ENCODE peak calls at places on chromosomes 7 and 10, in nine cellular contexts. One of them, this sample, is unnamed.

GRCh38 chr7:94571816-94572215 is 62.2 kb downstream of the CASD1 start:
- DNase-seq in CD8-positive, alpha-beta T cell: no peak
- DNase-seq in psoas muscle: no peak
- DNase-seq in body of pancreas: no peak
- DNase-seq in CD4-positive, CD25-positive, alpha-beta regulatory T cell: no peak
- DNase-seq in lung: no peak
- DNase-seq in sigmoid colon: no peak
- DNase-seq in heart left ventricle: no peak
- DNase-seq in upper lobe of right lung: no peak
- DNase-seq in this sample: no peak

GRCh38 chr10:69883256-69883655 is 81.5 kb downstream of the COL13A1 start:
- DNase-seq in CD8-positive, alpha-beta T cell: no peak
- DNase-seq in psoas muscle: no peak
- DNase-seq in body of pancreas: no peak
- DNase-seq in CD4-positive, CD25-positive, alpha-beta regulatory T cell: no peak
- DNase-seq in lung: no peak
- DNase-seq in sigmoid colon: no peak
- DNase-seq in heart left ventricle: no peak
- DNase-seq in upper lobe of right lung: no peak
- DNase-seq in this sample: peak; percentile 66

GRCh38 chr7:16644987-16645592 is 464 bp downstream of the ANKMY2 start:
- DNase-seq in CD8-positive, alpha-beta T cell: peak; percentile 7
- DNase-seq in psoas muscle: no peak
- DNase-seq in body of pancreas: peak; percentile 42
- DNase-seq in CD4-positive, CD25-positive, alpha-beta regulatory T cell: no peak
- DNase-seq in lung: peak; percentile 48
- DNase-seq in sigmoid colon: peak; percentile 71
- DNase-seq in heart left ventricle: peak; percentile 59
- DNase-seq in upper lobe of right lung: peak; percentile 77
- DNase-seq in this sample: peak; percentile 15

GRCh38 chr10:18104223-18104872 is 35.9 kb upstream of the CACNB2 start:
- DNase-seq in CD8-positive, alpha-beta T cell: peak; percentile 6
- DNase-seq in psoas muscle: peak; percentile 56
- DNase-seq in body of pancreas: peak; percentile 76
- DNase-seq in CD4-positive, CD25-positive, alpha-beta regulatory T cell: peak; percentile 11
- DNase-seq in lung: peak; percentile 35
- DNase-seq in sigmoid colon: no peak
- DNase-seq in heart left ventricle: peak; percentile 59
- DNase-seq in upper lobe of right lung: peak; percentile 68
- DNase-seq in this sample: peak; percentile 5

GRCh38 chr7:137953043-137953691 is 48.7 kb downstream of the CREB3L2 start:
- DNase-seq in CD8-positive, alpha-beta T cell: no peak
- DNase-seq in psoas muscle: no peak
- DNase-seq in body of pancreas: no peak
- DNase-seq in CD4-positive, CD25-positive, alpha-beta regulatory T cell: no peak
- DNase-seq in lung: no peak
- DNase-seq in sigmoid colon: no peak
- DNase-seq in heart left ventricle: no peak
- DNase-seq in upper lobe of right lung: no peak
- DNase-seq in this sample: no peak

GRCh38 chr7:143892527-143893300 is 9.3 kb downstream of the TCAF1 start:
- DNase-seq in CD8-positive, alpha-beta T cell: no peak
- DNase-seq in psoas muscle: no peak
- DNase-seq in body of pancreas: no peak
- DNase-seq in CD4-positive, CD25-positive, alpha-beta regulatory T cell: peak; percentile 27
- DNase-seq in lung: no peak
- DNase-seq in sigmoid colon: no peak
- DNase-seq in heart left ventricle: no peak
- DNase-seq in upper lobe of right lung: no peak
- DNase-seq in this sample: no peak

GRCh38 chr7:152090739-152091138 is 65.3 kb downstream of the GALNT11 start:
- DNase-seq in CD8-positive, alpha-beta T cell: no peak
- DNase-seq in psoas muscle: no peak
- DNase-seq in body of pancreas: no peak
- DNase-seq in CD4-positive, CD25-positive, alpha-beta regulatory T cell: no peak
- DNase-seq in lung: no peak
- DNase-seq in sigmoid colon: no peak
- DNase-seq in heart left ventricle: no peak
- DNase-seq in upper lobe of right lung: no peak
- DNase-seq in this sample: no peak

GRCh38 chr7:81430761-81431160 is 339.1 kb downstream of the HGF start:
- DNase-seq in CD8-positive, alpha-beta T cell: no peak
- DNase-seq in psoas muscle: no peak
- DNase-seq in body of pancreas: no peak
- DNase-seq in CD4-positive, CD25-positive, alpha-beta regulatory T cell: no peak
- DNase-seq in lung: no peak
- DNase-seq in sigmoid colon: no peak
- DNase-seq in heart left ventricle: no peak
- DNase-seq in upper lobe of right lung: no peak
- DNase-seq in this sample: no peak

GRCh38 chr7:4931932-4932331 is 27.1 kb downstream of the MMD2 start:
- DNase-seq in CD8-positive, alpha-beta T cell: no peak
- DNase-seq in psoas muscle: no peak
- DNase-seq in body of pancreas: peak; percentile 83
- DNase-seq in CD4-positive, CD25-positive, alpha-beta regulatory T cell: no peak
- DNase-seq in lung: no peak
- DNase-seq in sigmoid colon: peak; percentile 70
- DNase-seq in heart left ventricle: no peak
- DNase-seq in upper lobe of right lung: no peak
- DNase-seq in this sample: no peak

GRCh38 chr10:43208147-43209063 is 58.5 kb downstream of the RASGEF1A start:
- DNase-seq in CD8-positive, alpha-beta T cell: no peak
- DNase-seq in psoas muscle: peak; percentile 35
- DNase-seq in body of pancreas: peak; percentile 3
- DNase-seq in CD4-positive, CD25-positive, alpha-beta regulatory T cell: no peak
- DNase-seq in lung: no peak
- DNase-seq in sigmoid colon: peak; percentile 60
- DNase-seq in heart left ventricle: peak; percentile 17
- DNase-seq in upper lobe of right lung: peak; percentile 58
- DNase-seq in this sample: no peak

GRCh38 chr10:72274213-72274729 is 547 bp downstream of the DDIT4 start:
- DNase-seq in CD8-positive, alpha-beta T cell: peak; percentile 36
- DNase-seq in psoas muscle: no peak
- DNase-seq in body of pancreas: no peak
- DNase-seq in CD4-positive, CD25-positive, alpha-beta regulatory T cell: no peak
- DNase-seq in lung: no peak
- DNase-seq in sigmoid colon: no peak
- DNase-seq in heart left ventricle: peak; percentile 50
- DNase-seq in upper lobe of right lung: peak; percentile 74
- DNase-seq in this sample: peak; percentile 37

GRCh38 chr7:21169667-21170605 is 257.9 kb upstream of the SP4 start:
- DNase-seq in CD8-positive, alpha-beta T cell: no peak
- DNase-seq in psoas muscle: no peak
- DNase-seq in body of pancreas: no peak
- DNase-seq in CD4-positive, CD25-positive, alpha-beta regulatory T cell: no peak
- DNase-seq in lung: no peak
- DNase-seq in sigmoid colon: no peak
- DNase-seq in heart left ventricle: no peak
- DNase-seq in upper lobe of right lung: no peak
- DNase-seq in this sample: no peak

GRCh38 chr7:50449501-50449880 is 659 bp downstream of the FIGNL1 start:
- DNase-seq in CD8-positive, alpha-beta T cell: no peak
- DNase-seq in psoas muscle: no peak
- DNase-seq in body of pancreas: no peak
- DNase-seq in CD4-positive, CD25-positive, alpha-beta regulatory T cell: no peak
- DNase-seq in lung: no peak
- DNase-seq in sigmoid colon: no peak
- DNase-seq in heart left ventricle: no peak
- DNase-seq in upper lobe of right lung: no peak
- DNase-seq in this sample: no peak

GRCh38 chr7:50448823-50449222 is 1.3 kb downstream of the FIGNL1 start:
- DNase-seq in CD8-positive, alpha-beta T cell: no peak
- DNase-seq in psoas muscle: no peak
- DNase-seq in body of pancreas: no peak
- DNase-seq in CD4-positive, CD25-positive, alpha-beta regulatory T cell: no peak
- DNase-seq in lung: no peak
- DNase-seq in sigmoid colon: no peak
- DNase-seq in heart left ventricle: no peak
- DNase-seq in upper lobe of right lung: no peak
- DNase-seq in this sample: no peak

GRCh38 chr7:50446542-50446960 is 3.6 kb downstream of the FIGNL1 start:
- DNase-seq in CD8-positive, alpha-beta T cell: no peak
- DNase-seq in psoas muscle: no peak
- DNase-seq in body of pancreas: no peak
- DNase-seq in CD4-positive, CD25-positive, alpha-beta regulatory T cell: no peak
- DNase-seq in lung: peak; percentile 47
- DNase-seq in sigmoid colon: no peak
- DNase-seq in heart left ventricle: no peak
- DNase-seq in upper lobe of right lung: no peak
- DNase-seq in this sample: no peak

GRCh38 chr7:50449881-50450690 is at the start of gene FIGNL1:
- DNase-seq in CD8-positive, alpha-beta T cell: peak; percentile 74
- DNase-seq in psoas muscle: peak; percentile 89
- DNase-seq in body of pancreas: peak; percentile 81
- DNase-seq in CD4-positive, CD25-positive, alpha-beta regulatory T cell: peak; percentile 83
- DNase-seq in lung: peak; percentile 80
- DNase-seq in sigmoid colon: peak; percentile 83
- DNase-seq in heart left ventricle: peak; percentile 88
- DNase-seq in upper lobe of right lung: peak; percentile 93
- DNase-seq in this sample: peak; percentile 72

DNA sequence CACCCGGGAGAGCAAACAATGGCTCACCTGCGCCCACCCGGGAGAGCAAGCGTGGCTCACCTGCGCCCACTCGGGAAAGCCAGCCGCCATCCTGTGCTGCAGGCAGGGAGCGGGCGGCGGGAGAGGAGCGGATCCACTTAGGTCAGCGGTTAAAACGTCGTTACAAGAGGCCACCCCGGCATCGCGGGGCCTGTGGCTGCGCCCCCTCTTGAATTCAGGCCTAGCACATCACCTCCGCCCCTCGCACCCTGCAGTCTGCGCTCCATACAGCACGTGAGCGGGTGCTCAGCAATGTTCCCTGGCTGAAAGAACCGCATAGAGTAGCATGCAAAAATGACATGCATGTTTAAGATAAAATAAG is 521 bp upstream of the FIGNL1 start:
- DNase-seq in CD8-positive, alpha-beta T cell: peak; percentile 24
- DNase-seq in psoas muscle: peak; percentile 59
- DNase-seq in body of pancreas: peak; percentile 36
- DNase-seq in CD4-positive, CD25-positive, alpha-beta regulatory T cell: no peak
- DNase-seq in lung: no peak
- DNase-seq in sigmoid colon: no peak
- DNase-seq in heart left ventricle: peak; percentile 45
- DNase-seq in upper lobe of right lung: peak; percentile 70
- DNase-seq in this sample: no peak
- H3K27ac ChIP-seq in CD8-positive, alpha-beta T cell: peak overlapping the region; percentile 80
- H3K27ac ChIP-seq in psoas muscle: peak overlapping the region; percentile 70
- H3K27ac ChIP-seq in body of pancreas: peak overlapping the region; percentile 39
- H3K27ac ChIP-seq in CD4-positive, CD25-positive, alpha-beta regulatory T cell: peak overlapping the region; percentile 88
- H3K27ac ChIP-seq in lung: peak overlapping the region; percentile 38
- H3K27ac ChIP-seq in sigmoid colon: peak overlapping the region; percentile 79
- H3K27ac ChIP-seq in heart left ventricle: peak overlapping the region; percentile 70
- H3K27ac ChIP-seq in upper lobe of right lung: peak overlapping the region; percentile 79
- H3K27ac ChIP-seq in this sample: peak overlapping the region; percentile 81

GRCh38 chr10:124952123-124952522 is 10.2 kb downstream of the ZRANB1 start:
- DNase-seq in CD8-positive, alpha-beta T cell: no peak
- DNase-seq in psoas muscle: no peak
- DNase-seq in body of pancreas: no peak
- DNase-seq in CD4-positive, CD25-positive, alpha-beta regulatory T cell: no peak
- DNase-seq in lung: no peak
- DNase-seq in sigmoid colon: no peak
- DNase-seq in heart left ventricle: no peak
- DNase-seq in upper lobe of right lung: no peak
- DNase-seq in this sample: no peak
- H3K4me1 ChIP-seq in CD8-positive, alpha-beta T cell: no peaks in the 10 kb centered on the region
- H3K4me1 ChIP-seq in psoas muscle: peaks cover 66% of the 10 kb centered on the region
- H3K4me1 ChIP-seq in body of pancreas: peaks cover 31% of the 10 kb centered on the region
- H3K4me1 ChIP-seq in CD4-positive, CD25-positive, alpha-beta regulatory T cell: peaks cover 6% of the 10 kb centered on the region
- H3K4me1 ChIP-seq in lung: peaks cover 26% of the 10 kb centered on the region
- H3K4me1 ChIP-seq in sigmoid colon: no peaks in the 10 kb centered on the region
- H3K4me1 ChIP-seq in heart left ventricle: peaks cover 14% of the 10 kb centered on the region
- H3K4me1 ChIP-seq in upper lobe of right lung: peaks cover 16% of the 10 kb centered on the region
- H3K4me1 ChIP-seq in this sample: peaks cover 67% of the 10 kb centered on the region

GRCh38 chr10:112958275-112958995 is 8.4 kb downstream of the TCF7L2 start:
- DNase-seq in CD8-positive, alpha-beta T cell: no peak
- DNase-seq in psoas muscle: no peak
- DNase-seq in body of pancreas: no peak
- DNase-seq in CD4-positive, CD25-positive, alpha-beta regulatory T cell: no peak
- DNase-seq in lung: no peak
- DNase-seq in sigmoid colon: no peak
- DNase-seq in heart left ventricle: no peak
- DNase-seq in upper lobe of right lung: no peak
- DNase-seq in this sample: no peak

GRCh38 chr10:112955736-112956421 is 5.8 kb downstream of the TCF7L2 start:
- DNase-seq in CD8-positive, alpha-beta T cell: no peak
- DNase-seq in psoas muscle: no peak
- DNase-seq in body of pancreas: no peak
- DNase-seq in CD4-positive, CD25-positive, alpha-beta regulatory T cell: no peak
- DNase-seq in lung: no peak
- DNase-seq in sigmoid colon: peak; percentile 68
- DNase-seq in heart left ventricle: no peak
- DNase-seq in upper lobe of right lung: no peak
- DNase-seq in this sample: no peak

GRCh38 chr10:112956631-112957350 is 6.7 kb downstream of the TCF7L2 start:
- DNase-seq in CD8-positive, alpha-beta T cell: no peak
- DNase-seq in psoas muscle: no peak
- DNase-seq in body of pancreas: no peak
- DNase-seq in CD4-positive, CD25-positive, alpha-beta regulatory T cell: no peak
- DNase-seq in lung: no peak
- DNase-seq in sigmoid colon: peak; percentile 59
- DNase-seq in heart left ventricle: no peak
- DNase-seq in upper lobe of right lung: no peak
- DNase-seq in this sample: no peak

GRCh38 chr10:112959207-112959838 is 9.3 kb downstream of the TCF7L2 start:
- DNase-seq in CD8-positive, alpha-beta T cell: no peak
- DNase-seq in psoas muscle: no peak
- DNase-seq in body of pancreas: no peak
- DNase-seq in CD4-positive, CD25-positive, alpha-beta regulatory T cell: no peak
- DNase-seq in lung: no peak
- DNase-seq in sigmoid colon: peak; percentile 25
- DNase-seq in heart left ventricle: no peak
- DNase-seq in upper lobe of right lung: no peak
- DNase-seq in this sample: no peak

GRCh38 chr10:112957589-112958202 is 7.6 kb downstream of the TCF7L2 start:
- DNase-seq in CD8-positive, alpha-beta T cell: no peak
- DNase-seq in psoas muscle: no peak
- DNase-seq in body of pancreas: no peak
- DNase-seq in CD4-positive, CD25-positive, alpha-beta regulatory T cell: no peak
- DNase-seq in lung: no peak
- DNase-seq in sigmoid colon: no peak
- DNase-seq in heart left ventricle: no peak
- DNase-seq in upper lobe of right lung: no peak
- DNase-seq in this sample: no peak
- H3K4me3 ChIP-seq in CD8-positive, alpha-beta T cell: no peak overlapping the region
- H3K4me3 ChIP-seq in psoas muscle: no peak overlapping the region
- H3K4me3 ChIP-seq in body of pancreas: no peak overlapping the region
- H3K4me3 ChIP-seq in CD4-positive, CD25-positive, alpha-beta regulatory T cell: no peak overlapping the region
- H3K4me3 ChIP-seq in lung: no peak overlapping the region
- H3K4me3 ChIP-seq in sigmoid colon: no peak overlapping the region
- H3K4me3 ChIP-seq in heart left ventricle: no peak overlapping the region
- H3K4me3 ChIP-seq in upper lobe of right lung: no peak overlapping the region
- H3K4me3 ChIP-seq in this sample: no peak overlapping the region

DNA sequence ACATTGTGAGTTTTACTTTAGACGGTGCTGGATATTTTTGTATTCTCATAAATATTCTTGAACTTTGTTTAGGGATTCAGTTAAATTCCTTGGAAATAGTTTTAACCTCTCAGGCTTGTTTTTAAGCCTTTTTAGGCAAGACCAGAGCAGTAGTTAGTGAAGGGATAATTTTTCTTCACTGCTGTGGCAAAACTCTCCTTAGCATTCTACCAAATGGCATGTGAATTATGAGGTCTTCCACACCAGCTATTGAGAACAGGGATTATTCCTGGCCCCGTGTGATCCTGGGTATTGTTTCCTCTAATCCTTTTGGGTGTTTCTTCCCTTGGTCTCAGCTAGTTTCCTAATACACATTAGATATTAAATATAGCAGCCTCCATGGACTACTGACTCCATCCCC is 46.2 kb downstream of the CCDC71L start:
- DNase-seq in CD8-positive, alpha-beta T cell: no peak
- DNase-seq in psoas muscle: no peak
- DNase-seq in body of pancreas: no peak
- DNase-seq in CD4-positive, CD25-positive, alpha-beta regulatory T cell: no peak
- DNase-seq in lung: no peak
- DNase-seq in sigmoid colon: no peak
- DNase-seq in heart left ventricle: no peak
- DNase-seq in upper lobe of right lung: no peak
- DNase-seq in this sample: no peak
- H3K27ac ChIP-seq in CD8-positive, alpha-beta T cell: no peak overlapping the region
- H3K27ac ChIP-seq in psoas muscle: no peak overlapping the region
- H3K27ac ChIP-seq in body of pancreas: no peak overlapping the region
- H3K27ac ChIP-seq in CD4-positive, CD25-positive, alpha-beta regulatory T cell: no peak overlapping the region
- H3K27ac ChIP-seq in lung: no peak overlapping the region
- H3K27ac ChIP-seq in sigmoid colon: no peak overlapping the region
- H3K27ac ChIP-seq in heart left ventricle: no peak overlapping the region
- H3K27ac ChIP-seq in upper lobe of right lung: no peak overlapping the region
- H3K27ac ChIP-seq in this sample: no peak overlapping the region

This sample was measured in gastrocnemius medialis.